ENCODE peak calls at places on chromosomes 12 and 14, in five cellular contexts. V is cardiac fibroblast, J is OCI-LY7, P is HFFc6, R is fibroblast of lung. X is an unnamed sample.

GRCh38 chr12:50201987-50202521 is 34.9 kb upstream of the CERS5 start:
- DNase-seq in V (peak; percentile 94), P (peak; percentile 97), J (no peak), R (peak; percentile 26), X (peak; percentile 79)

GRCh38 chr14:91315844-91316267 is 71.4 kb upstream of the GPR68 start:
- DNase-seq in V (no peak), R (no peak), P (no peak), J (peak; percentile 86), X (no peak)

GRCh38 chr12:120905856-120906384 is 1.8 kb upstream of the SPPL3 start:
- DNase-seq in P (no peak), V (no peak), J (no peak), R (no peak), X (no peak)

GRCh38 chr14:101055776-101056374 is 152.4 kb upstream of the RTL1 start:
- DNase-seq in J (no peak), V (peak; percentile 11), R (peak; percentile 47), P (peak; percentile 54), X (no peak)

GRCh38 chr12:45232771-45233372 is 17.0 kb downstream of the ANO6 start:
- DNase-seq in J (no peak), R (peak; percentile 92), V (peak; percentile 98), P (peak; percentile 96), X (peak; percentile 95)

GRCh38 chr14:66295386-66295785 is 190.8 kb upstream of the CCDC196 start:
- DNase-seq in R (no peak), V (no peak), J (no peak), P (no peak), X (no peak)

GRCh38 chr14:51157012-51157411 is 62.1 kb upstream of the TRIM9 start:
- DNase-seq in J (peak; percentile 15), P (no peak), V (peak; percentile 65), R (peak; percentile 38), X (peak; percentile 48)

GRCh38 chr14:23153891-23154796 is 29.3 kb downstream of the SLC7A8 start:
- DNase-seq in V (peak; percentile 62), P (peak; percentile 91), J (no peak), R (peak; percentile 55), X (peak; percentile 93)

GRCh38 chr12:132772551-132772950 is 10.9 kb upstream of the ANKLE2 start:
- DNase-seq in J (peak; percentile 80), V (no peak), P (no peak), R (no peak), X (no peak)

GRCh38 chr12:121241203-121241970 is 31.5 kb downstream of the P2RX4 start:
- DNase-seq in R (no peak), P (no peak), J (no peak), V (no peak), X (peak; percentile 3)

GRCh38 chr12:55060470-55060869 is 40.7 kb downstream of the NEUROD4 start:
- DNase-seq in V (no peak), P (no peak), J (peak; percentile 23), R (no peak), X (no peak)

GRCh38 chr14:68416156-68416555 is 376.7 kb downstream of the ZFP36L1 start:
- DNase-seq in V (no peak), P (no peak), R (no peak), J (peak; percentile 57), X (no peak)

DNA sequence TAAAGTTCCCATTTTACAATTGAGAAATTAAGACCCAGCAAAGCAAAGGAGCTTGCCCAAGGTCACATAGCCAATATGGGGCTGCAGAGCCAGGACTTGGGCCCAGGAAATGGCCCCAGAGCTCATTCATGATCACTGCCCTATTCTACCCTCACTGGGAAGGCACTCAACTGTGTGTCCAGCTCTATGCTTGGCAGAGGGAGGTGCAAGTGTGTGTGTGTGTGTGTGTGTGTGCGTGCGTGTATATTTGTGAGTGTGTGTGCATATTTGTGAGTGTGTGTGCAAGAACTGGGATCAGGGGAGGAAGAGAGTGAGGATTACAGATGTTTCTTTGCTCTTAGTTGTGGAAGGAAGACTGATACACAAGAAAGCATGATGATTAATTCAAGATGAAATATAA is 151.2 kb upstream of the CRY1 start:
- DNase-seq in J (no peak), V (no peak), P (no peak), R (no peak), X (no peak)
- TF ChIP-seq CTCF in J (no peak), V (no peak), P (no peak), R (no peak), X (no peak)

GRCh38 chr14:98928418-98928817 is 343.6 kb downstream of the BCL11B start:
- DNase-seq in V (no peak), J (no peak), P (no peak), R (no peak), X (no peak)
- TF ChIP-seq CTCF in V (no peak), J (no peak), P (no peak), R (no peak), X (no peak)

DNA sequence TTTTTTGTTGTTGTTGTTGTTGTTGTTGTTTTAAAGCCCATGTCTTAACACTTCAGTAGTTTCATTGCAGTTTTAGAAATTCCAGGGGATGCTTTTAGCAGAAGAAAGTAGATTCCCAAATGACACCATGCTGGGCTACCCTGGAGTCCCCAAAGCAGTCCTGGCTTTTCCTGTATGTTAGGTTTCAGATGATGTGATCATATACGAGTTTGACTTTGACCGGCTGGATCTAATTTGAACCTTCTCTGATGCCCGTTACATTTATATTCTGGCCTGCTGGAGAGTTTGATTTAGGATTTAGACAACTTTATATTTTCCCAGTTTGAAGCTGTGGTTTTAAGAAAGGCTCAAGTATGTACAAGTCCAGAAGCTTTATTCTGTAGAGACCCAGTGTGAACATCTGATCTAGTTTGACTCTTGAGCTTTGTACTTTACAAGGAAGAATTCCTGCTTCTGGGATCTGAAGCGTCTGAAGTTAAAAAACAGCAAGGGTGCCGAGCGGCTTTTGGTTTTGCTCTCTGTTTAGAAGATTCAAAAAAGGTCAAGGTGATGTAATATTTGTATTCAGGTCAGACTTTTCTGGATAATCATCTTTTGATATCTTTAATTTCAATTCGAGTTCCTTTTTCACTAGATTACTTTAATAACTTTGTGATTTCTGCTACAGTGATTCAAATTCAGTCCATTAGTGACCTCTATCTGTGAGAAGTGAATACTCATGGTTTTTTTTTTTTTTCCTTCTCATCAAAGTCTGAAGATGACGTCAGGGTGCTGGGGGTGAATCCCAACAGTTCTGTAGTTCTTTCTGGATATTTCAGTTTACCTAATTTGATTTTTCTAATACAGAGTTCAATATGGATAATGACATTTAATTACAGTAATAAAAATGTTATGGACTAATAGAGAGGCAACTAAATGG is 6.2 kb downstream of the FLRT2 start:
- DNase-seq in P (peak; percentile 35), V (peak; percentile 76), J (no peak), R (peak; percentile 76), X (peak; percentile 76)
- TF ChIP-seq CTCF in P (peak; percentile 77), V (peak; percentile 22), J (peak; percentile 35), R (peak; percentile 31), X (peak; percentile 49)

DNA sequence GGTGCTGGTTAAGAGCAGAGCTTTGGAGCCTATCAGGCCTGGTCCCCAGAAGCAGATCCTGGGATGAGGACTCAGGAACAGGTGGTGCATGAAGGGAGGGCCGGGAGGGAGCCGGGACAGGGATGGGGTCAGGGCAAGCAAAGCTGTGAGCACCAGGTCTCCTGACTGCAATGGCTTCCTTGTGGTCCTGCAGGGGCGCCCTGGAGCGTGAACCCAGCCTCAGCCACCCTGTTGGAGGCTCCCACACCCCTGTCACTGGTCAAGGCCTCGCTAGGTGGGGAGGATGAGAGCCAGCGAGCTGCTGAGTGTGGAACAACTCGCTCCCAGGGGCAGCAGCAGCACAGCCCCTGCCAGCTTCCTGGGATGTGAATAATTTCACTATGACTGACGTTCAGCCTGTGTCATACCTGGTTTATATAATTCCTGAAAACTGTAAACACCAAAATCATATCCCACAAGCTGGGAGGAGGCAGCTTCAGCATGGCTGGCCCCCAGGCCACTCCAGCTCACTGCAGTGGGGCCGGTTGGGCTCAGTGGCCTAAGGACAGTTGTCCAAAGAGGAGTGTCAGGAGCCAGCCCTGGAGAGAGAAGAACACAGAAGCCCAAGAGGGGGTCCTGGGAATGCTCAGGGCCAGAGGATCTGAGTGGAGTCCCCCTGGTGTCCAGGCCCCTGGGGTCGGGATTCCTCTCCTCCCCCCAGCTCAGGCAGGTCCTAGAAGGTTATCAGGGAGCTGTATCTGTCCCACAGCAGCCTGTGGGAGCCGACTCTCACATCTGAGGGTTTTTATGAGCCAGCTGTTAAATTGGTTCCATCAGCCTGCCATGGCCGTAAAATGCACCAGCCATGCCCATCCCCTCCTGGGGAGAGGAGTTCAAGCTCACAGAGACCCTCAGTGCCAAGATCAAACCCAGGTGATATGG is 272.9 kb downstream of the ADGRD1 start:
- DNase-seq in J (no peak), P (no peak), R (no peak), V (no peak), X (no peak)
- TF ChIP-seq CTCF in J (peak; percentile 27), P (no peak), R (no peak), V (no peak), X (no peak)

GRCh38 chr12:57430117-57430930 is 519 bp downstream of the R3HDM2 start:
- DNase-seq in V (peak; percentile 47), J (peak; percentile 78), P (peak; percentile 6), R (peak; percentile 44), X (peak; percentile 33)
- TF ChIP-seq CTCF in V (no peak), J (no peak), P (peak; percentile 49), R (no peak), X (no peak)

GRCh38 chr14:74508292-74508731 is 14.7 kb downstream of the ISCA2 start:
- DNase-seq in V (no peak), J (no peak), R (no peak), P (no peak), X (peak; percentile 20)
- TF ChIP-seq CTCF in V (peak; percentile 39), J (peak; percentile 43), R (no peak), P (peak; percentile 66), X (peak; percentile 49)

GRCh38 chr12:62800707-62801400 is 134.1 kb downstream of the PPM1H start:
- DNase-seq in R (peak; percentile 22), J (no peak), P (no peak), V (no peak), X (no peak)

GRCh38 chr12:62802321-62802720 is 132.6 kb downstream of the PPM1H start:
- DNase-seq in V (no peak), J (no peak), P (no peak), R (no peak), X (no peak)

GRCh38 chr12:62801796-62802195 is 133.2 kb downstream of the PPM1H start:
- DNase-seq in P (no peak), J (no peak), V (no peak), R (no peak), X (no peak)

GRCh38 chr12:62799766-62800406 is 135.1 kb downstream of the PPM1H start:
- DNase-seq in R (no peak), V (no peak), P (no peak), J (no peak), X (no peak)

GRCh38 chr12:62799126-62799736 is 135.7 kb downstream of the PPM1H start:
- DNase-seq in P (peak; percentile 38), V (peak; percentile 84), J (peak; percentile 76), R (peak; percentile 75), X (peak; percentile 84)
- TF ChIP-seq CTCF in P (peak; percentile 98), V (peak; percentile 93), J (peak; percentile 94), R (peak; percentile 98), X (peak; percentile 97)

X was measured in fibroblast of pulmonary artery.